ENCODE peak calls at places on chromosomes 6 and 20, in four cellular contexts. P, Z, G and Q are unnamed samples.

GRCh38 chr6:34665019-34665418 is 31.5 kb downstream of the ILRUN start:
- DNase-seq in P (no peak), Z (no peak), G (no peak), Q (no peak)

GRCh38 chr20:1264727-1265126 is 1.4 kb upstream of the SNPH start:
- DNase-seq in P (no peak), Z (no peak), G (no peak), Q (no peak)

GRCh38 chr20:58251979-58252591 is 23.6 kb upstream of the ANKRD60 start:
- DNase-seq in P (peak), Z (no peak), G (peak), Q (peak)

GRCh38 chr6:153131037-153131981 is at the start of gene RGS17:
- DNase-seq in P (no peak), Z (peak), G (no peak), Q (peak)

GRCh38 chr6:147821266-147821665 is 312.8 kb downstream of the SAMD5 start:
- DNase-seq in P (no peak), Z (no peak), G (no peak), Q (no peak)

GRCh38 chr20:8018928-8019177 is 708 bp downstream of the TMX4 start:
- DNase-seq in P (peak), Z (peak), G (no peak), Q (no peak)

GRCh38 chr20:43914697-43915208 is at the start of gene TOX2:
- DNase-seq in P (no peak), Z (no peak), G (no peak), Q (no peak)

GRCh38 chr6:115241373-115241772 is 819.3 kb downstream of the FRK start:
- DNase-seq in P (no peak), Z (no peak), G (no peak), Q (no peak)

GRCh38 chr6:121442591-121442990 is 7.1 kb downstream of the GJA1 start:
- DNase-seq in P (no peak), Z (no peak), G (no peak), Q (no peak)
- H3K4me3 ChIP-seq in P (no peak), Z (no peak), G (no peak), Q (peak)

GRCh38 chr6:31940256-31940664 is 5.6 kb upstream of the CFB start:
- DNase-seq in P (no peak), Z (no peak), G (no peak), Q (peak)
- TF ChIP-seq CTCF in P (no peak), Z (no peak), G (no peak), Q (peak)

GRCh38 chr6:116579143-116579542 is 7.8 kb downstream of the RWDD1 start:
- DNase-seq in P (no peak), Z (no peak), G (no peak), Q (no peak)
- H3K4me3 ChIP-seq in P (no peak), Z (no peak), G (no peak), Q (no peak)

GRCh38 chr20:10034717-10035571 is at the start of gene ANKEF1:
- DNase-seq in P (no peak), Z (peak), G (peak), Q (peak)
- TF ChIP-seq CTCF in P (no peak), Z (no peak), G (no peak), Q (no peak)

GRCh38 chr6:158170656-158171081 is 2.5 kb downstream of the GTF2H5 start:
- DNase-seq in P (no peak), Z (no peak), G (no peak), Q (no peak)
- H3K4me3 ChIP-seq in P (no peak), Z (no peak), G (no peak), Q (no peak)